ENCODE peak calls at places on chromosomes 13 and 19, in eight cellular contexts. One of them, this sample, is unnamed.

GRCh38 chr13:110448230-110448629 is 113.3 kb downstream of the RAB20 start:
- DNase-seq in MV-4-11: no peak
- DNase-seq in stimulated activated CD8-positive, alpha-beta memory T cell treated with anti-CD3 and anti-CD28 coated beads, Interleukin-15, amount 100 ng/mL, for 48 hours: no peak
- DNase-seq in brain microvascular endothelial cell: peak
- DNase-seq in lower leg skin: no peak
- DNase-seq in IMR-90: peak
- DNase-seq in astrocyte of the hippocampus: peak
- DNase-seq in breast epithelium: no peak
- DNase-seq in this sample: no peak

GRCh38 chr13:46684287-46685001 is 112.5 kb downstream of the ESD start:
- DNase-seq in stimulated activated CD8-positive, alpha-beta memory T cell treated with anti-CD3 and anti-CD28 coated beads, Interleukin-15, amount 100 ng/mL, for 48 hours: no peak
- DNase-seq in MV-4-11: no peak
- DNase-seq in lower leg skin: no peak
- DNase-seq in astrocyte of the hippocampus: peak
- DNase-seq in IMR-90: no peak
- DNase-seq in breast epithelium: no peak
- DNase-seq in brain microvascular endothelial cell: no peak
- DNase-seq in this sample: no peak

GRCh38 chr19:5128251-5128931 is 159.5 kb downstream of the KDM4B start:
- DNase-seq in stimulated activated CD8-positive, alpha-beta memory T cell treated with anti-CD3 and anti-CD28 coated beads, Interleukin-15, amount 100 ng/mL, for 48 hours: no peak
- DNase-seq in MV-4-11: no peak
- DNase-seq in IMR-90: peak
- DNase-seq in lower leg skin: no peak
- DNase-seq in brain microvascular endothelial cell: peak
- DNase-seq in breast epithelium: no peak
- DNase-seq in astrocyte of the hippocampus: peak
- DNase-seq in this sample: no peak

GRCh38 chr19:9848060-9848459 is 12.9 kb downstream of the PIN1 start:
- DNase-seq in IMR-90: no peak
- DNase-seq in brain microvascular endothelial cell: no peak
- DNase-seq in stimulated activated CD8-positive, alpha-beta memory T cell treated with anti-CD3 and anti-CD28 coated beads, Interleukin-15, amount 100 ng/mL, for 48 hours: no peak
- DNase-seq in breast epithelium: no peak
- DNase-seq in astrocyte of the hippocampus: peak
- DNase-seq in lower leg skin: no peak
- DNase-seq in MV-4-11: no peak
- DNase-seq in this sample: no peak

GRCh38 chr13:44051405-44051804 is 171.7 kb downstream of the LACC1 start:
- DNase-seq in lower leg skin: no peak
- DNase-seq in IMR-90: no peak
- DNase-seq in stimulated activated CD8-positive, alpha-beta memory T cell treated with anti-CD3 and anti-CD28 coated beads, Interleukin-15, amount 100 ng/mL, for 48 hours: no peak
- DNase-seq in brain microvascular endothelial cell: no peak
- DNase-seq in MV-4-11: no peak
- DNase-seq in breast epithelium: no peak
- DNase-seq in astrocyte of the hippocampus: no peak
- DNase-seq in this sample: no peak

GRCh38 chr13:28401303-28402056 is 93.4 kb downstream of the FLT1 start:
- DNase-seq in stimulated activated CD8-positive, alpha-beta memory T cell treated with anti-CD3 and anti-CD28 coated beads, Interleukin-15, amount 100 ng/mL, for 48 hours: no peak
- DNase-seq in MV-4-11: peak
- DNase-seq in astrocyte of the hippocampus: peak
- DNase-seq in breast epithelium: no peak
- DNase-seq in IMR-90: peak
- DNase-seq in lower leg skin: no peak
- DNase-seq in brain microvascular endothelial cell: peak
- DNase-seq in this sample: no peak

GRCh38 chr13:88042489-88042888 is 371.3 kb downstream of the SLITRK5 start:
- DNase-seq in MV-4-11: no peak
- DNase-seq in astrocyte of the hippocampus: peak
- DNase-seq in stimulated activated CD8-positive, alpha-beta memory T cell treated with anti-CD3 and anti-CD28 coated beads, Interleukin-15, amount 100 ng/mL, for 48 hours: no peak
- DNase-seq in lower leg skin: no peak
- DNase-seq in breast epithelium: no peak
- DNase-seq in brain microvascular endothelial cell: no peak
- DNase-seq in IMR-90: no peak
- DNase-seq in this sample: no peak

GRCh38 chr19:39858541-39858940 is 12.4 kb upstream of the FBL start:
- DNase-seq in brain microvascular endothelial cell: no peak
- DNase-seq in astrocyte of the hippocampus: no peak
- DNase-seq in lower leg skin: no peak
- DNase-seq in stimulated activated CD8-positive, alpha-beta memory T cell treated with anti-CD3 and anti-CD28 coated beads, Interleukin-15, amount 100 ng/mL, for 48 hours: no peak
- DNase-seq in breast epithelium: no peak
- DNase-seq in IMR-90: peak
- DNase-seq in MV-4-11: no peak
- DNase-seq in this sample: no peak

GRCh38 chr19:47514151-47514868 is 553 bp downstream of the NAPA start:
- DNase-seq in stimulated activated CD8-positive, alpha-beta memory T cell treated with anti-CD3 and anti-CD28 coated beads, Interleukin-15, amount 100 ng/mL, for 48 hours: no peak
- DNase-seq in astrocyte of the hippocampus: peak
- DNase-seq in IMR-90: no peak
- DNase-seq in lower leg skin: no peak
- DNase-seq in breast epithelium: no peak
- DNase-seq in MV-4-11: no peak
- DNase-seq in brain microvascular endothelial cell: no peak
- DNase-seq in this sample: no peak

GRCh38 chr13:40047322-40047771 is 391.9 kb downstream of the COG6 start:
- DNase-seq in lower leg skin: no peak
- DNase-seq in breast epithelium: no peak
- DNase-seq in IMR-90: no peak
- DNase-seq in MV-4-11: no peak
- DNase-seq in astrocyte of the hippocampus: no peak
- DNase-seq in stimulated activated CD8-positive, alpha-beta memory T cell treated with anti-CD3 and anti-CD28 coated beads, Interleukin-15, amount 100 ng/mL, for 48 hours: no peak
- DNase-seq in brain microvascular endothelial cell: no peak
- DNase-seq in this sample: no peak

GRCh38 chr13:110811008-110811720 is 97.7 kb downstream of the ING1 start:
- DNase-seq in lower leg skin: no peak
- DNase-seq in IMR-90: no peak
- DNase-seq in astrocyte of the hippocampus: no peak
- DNase-seq in MV-4-11: no peak
- DNase-seq in brain microvascular endothelial cell: no peak
- DNase-seq in stimulated activated CD8-positive, alpha-beta memory T cell treated with anti-CD3 and anti-CD28 coated beads, Interleukin-15, amount 100 ng/mL, for 48 hours: no peak
- DNase-seq in breast epithelium: no peak
- DNase-seq in this sample: no peak

GRCh38 chr13:24699541-24699940 is 19.3 kb downstream of the ATP12A start:
- DNase-seq in MV-4-11: no peak
- DNase-seq in lower leg skin: no peak
- DNase-seq in astrocyte of the hippocampus: no peak
- DNase-seq in breast epithelium: no peak
- DNase-seq in brain microvascular endothelial cell: no peak
- DNase-seq in stimulated activated CD8-positive, alpha-beta memory T cell treated with anti-CD3 and anti-CD28 coated beads, Interleukin-15, amount 100 ng/mL, for 48 hours: no peak
- DNase-seq in IMR-90: no peak
- DNase-seq in this sample: no peak

GRCh38 chr13:79481685-79482052 is 714 bp downstream of the NDFIP2 start:
- DNase-seq in breast epithelium: no peak
- DNase-seq in IMR-90: no peak
- DNase-seq in lower leg skin: no peak
- DNase-seq in astrocyte of the hippocampus: no peak
- DNase-seq in brain microvascular endothelial cell: no peak
- DNase-seq in stimulated activated CD8-positive, alpha-beta memory T cell treated with anti-CD3 and anti-CD28 coated beads, Interleukin-15, amount 100 ng/mL, for 48 hours: peak
- DNase-seq in MV-4-11: no peak
- DNase-seq in this sample: peak

GRCh38 chr19:7477758-7478157 is 11.1 kb downstream of the PEX11G start:
- DNase-seq in astrocyte of the hippocampus: no peak
- DNase-seq in MV-4-11: no peak
- DNase-seq in brain microvascular endothelial cell: no peak
- DNase-seq in stimulated activated CD8-positive, alpha-beta memory T cell treated with anti-CD3 and anti-CD28 coated beads, Interleukin-15, amount 100 ng/mL, for 48 hours: no peak
- DNase-seq in lower leg skin: no peak
- DNase-seq in breast epithelium: no peak
- DNase-seq in IMR-90: no peak
- DNase-seq in this sample: no peak

GRCh38 chr13:79482271-79482970 is 1.5 kb downstream of the NDFIP2 start:
- DNase-seq in astrocyte of the hippocampus: peak
- DNase-seq in IMR-90: peak
- DNase-seq in MV-4-11: no peak
- DNase-seq in brain microvascular endothelial cell: no peak
- DNase-seq in stimulated activated CD8-positive, alpha-beta memory T cell treated with anti-CD3 and anti-CD28 coated beads, Interleukin-15, amount 100 ng/mL, for 48 hours: no peak
- DNase-seq in lower leg skin: no peak
- DNase-seq in breast epithelium: no peak
- DNase-seq in this sample: no peak

GRCh38 chr19:21256722-21257121 is 72.5 kb downstream of the ZNF708 start:
- DNase-seq in IMR-90: peak
- DNase-seq in astrocyte of the hippocampus: peak
- DNase-seq in MV-4-11: peak
- DNase-seq in breast epithelium: no peak
- DNase-seq in stimulated activated CD8-positive, alpha-beta memory T cell treated with anti-CD3 and anti-CD28 coated beads, Interleukin-15, amount 100 ng/mL, for 48 hours: no peak
- DNase-seq in lower leg skin: no peak
- DNase-seq in brain microvascular endothelial cell: peak
- DNase-seq in this sample: no peak

GRCh38 chr19:49165111-49165750 is 7.6 kb downstream of the TRPM4 start:
- DNase-seq in IMR-90: no peak
- DNase-seq in brain microvascular endothelial cell: peak
- DNase-seq in breast epithelium: peak
- DNase-seq in stimulated activated CD8-positive, alpha-beta memory T cell treated with anti-CD3 and anti-CD28 coated beads, Interleukin-15, amount 100 ng/mL, for 48 hours: no peak
- DNase-seq in lower leg skin: no peak
- DNase-seq in MV-4-11: no peak
- DNase-seq in astrocyte of the hippocampus: peak
- DNase-seq in this sample: no peak

GRCh38 chr19:39645800-39646411 is 9.8 kb upstream of the LGALS16 start:
- DNase-seq in stimulated activated CD8-positive, alpha-beta memory T cell treated with anti-CD3 and anti-CD28 coated beads, Interleukin-15, amount 100 ng/mL, for 48 hours: no peak
- DNase-seq in brain microvascular endothelial cell: peak
- DNase-seq in MV-4-11: peak
- DNase-seq in IMR-90: peak
- DNase-seq in lower leg skin: no peak
- DNase-seq in breast epithelium: no peak
- DNase-seq in astrocyte of the hippocampus: peak
- DNase-seq in this sample: no peak

GRCh38 chr13:73171926-73172325 is 113.1 kb downstream of the KLF5 start:
- DNase-seq in astrocyte of the hippocampus: peak
- DNase-seq in stimulated activated CD8-positive, alpha-beta memory T cell treated with anti-CD3 and anti-CD28 coated beads, Interleukin-15, amount 100 ng/mL, for 48 hours: no peak
- DNase-seq in MV-4-11: no peak
- DNase-seq in IMR-90: peak
- DNase-seq in lower leg skin: no peak
- DNase-seq in breast epithelium: no peak
- DNase-seq in brain microvascular endothelial cell: peak
- DNase-seq in this sample: no peak

GRCh38 chr13:98468352-98468751 is 108.6 kb downstream of the STK24 start:
- DNase-seq in brain microvascular endothelial cell: no peak
- DNase-seq in astrocyte of the hippocampus: no peak
- DNase-seq in IMR-90: no peak
- DNase-seq in stimulated activated CD8-positive, alpha-beta memory T cell treated with anti-CD3 and anti-CD28 coated beads, Interleukin-15, amount 100 ng/mL, for 48 hours: no peak
- DNase-seq in MV-4-11: no peak
- DNase-seq in lower leg skin: no peak
- DNase-seq in breast epithelium: no peak
- DNase-seq in this sample: no peak

GRCh38 chr19:36488816-36489138 is 584 bp downstream of the ZNF566 start:
- DNase-seq in astrocyte of the hippocampus: no peak
- DNase-seq in stimulated activated CD8-positive, alpha-beta memory T cell treated with anti-CD3 and anti-CD28 coated beads, Interleukin-15, amount 100 ng/mL, for 48 hours: peak
- DNase-seq in MV-4-11: peak
- DNase-seq in breast epithelium: no peak
- DNase-seq in lower leg skin: no peak
- DNase-seq in IMR-90: no peak
- DNase-seq in brain microvascular endothelial cell: peak
- DNase-seq in this sample: no peak

GRCh38 chr13:87872813-87873212 is 201.6 kb downstream of the SLITRK5 start:
- DNase-seq in stimulated activated CD8-positive, alpha-beta memory T cell treated with anti-CD3 and anti-CD28 coated beads, Interleukin-15, amount 100 ng/mL, for 48 hours: no peak
- DNase-seq in lower leg skin: no peak
- DNase-seq in IMR-90: no peak
- DNase-seq in astrocyte of the hippocampus: peak
- DNase-seq in brain microvascular endothelial cell: no peak
- DNase-seq in breast epithelium: no peak
- DNase-seq in MV-4-11: no peak
- DNase-seq in this sample: no peak

GRCh38 chr19:47756953-47757608 is 11.7 kb downstream of the NOP53 start:
- DNase-seq in stimulated activated CD8-positive, alpha-beta memory T cell treated with anti-CD3 and anti-CD28 coated beads, Interleukin-15, amount 100 ng/mL, for 48 hours: no peak
- DNase-seq in IMR-90: no peak
- DNase-seq in breast epithelium: no peak
- DNase-seq in lower leg skin: no peak
- DNase-seq in astrocyte of the hippocampus: no peak
- DNase-seq in brain microvascular endothelial cell: no peak
- DNase-seq in MV-4-11: no peak
- DNase-seq in this sample: no peak

GRCh38 chr19:39514840-39515550 is at the start of gene SELENOV:
- DNase-seq in stimulated activated CD8-positive, alpha-beta memory T cell treated with anti-CD3 and anti-CD28 coated beads, Interleukin-15, amount 100 ng/mL, for 48 hours: no peak
- DNase-seq in brain microvascular endothelial cell: no peak
- DNase-seq in astrocyte of the hippocampus: peak
- DNase-seq in lower leg skin: no peak
- DNase-seq in MV-4-11: no peak
- DNase-seq in IMR-90: no peak
- DNase-seq in breast epithelium: no peak
- DNase-seq in this sample: no peak

GRCh38 chr13:109780880-109781383 is 5.5 kb downstream of the IRS2 start:
- DNase-seq in stimulated activated CD8-positive, alpha-beta memory T cell treated with anti-CD3 and anti-CD28 coated beads, Interleukin-15, amount 100 ng/mL, for 48 hours: no peak
- DNase-seq in astrocyte of the hippocampus: no peak
- DNase-seq in brain microvascular endothelial cell: no peak
- DNase-seq in lower leg skin: no peak
- DNase-seq in IMR-90: no peak
- DNase-seq in MV-4-11: no peak
- DNase-seq in breast epithelium: no peak
- DNase-seq in this sample: no peak

GRCh38 chr13:86870388-86870966 is 800.7 kb upstream of the SLITRK5 start:
- DNase-seq in brain microvascular endothelial cell: no peak
- DNase-seq in breast epithelium: no peak
- DNase-seq in stimulated activated CD8-positive, alpha-beta memory T cell treated with anti-CD3 and anti-CD28 coated beads, Interleukin-15, amount 100 ng/mL, for 48 hours: no peak
- DNase-seq in lower leg skin: no peak
- DNase-seq in astrocyte of the hippocampus: peak
- DNase-seq in IMR-90: peak
- DNase-seq in MV-4-11: peak
- DNase-seq in this sample: no peak

GRCh38 chr13:83881031-83881727 is 1.1 kb downstream of the SLITRK1 start:
- DNase-seq in breast epithelium: no peak
- DNase-seq in lower leg skin: no peak
- DNase-seq in IMR-90: no peak
- DNase-seq in MV-4-11: no peak
- DNase-seq in astrocyte of the hippocampus: peak
- DNase-seq in stimulated activated CD8-positive, alpha-beta memory T cell treated with anti-CD3 and anti-CD28 coated beads, Interleukin-15, amount 100 ng/mL, for 48 hours: no peak
- DNase-seq in brain microvascular endothelial cell: no peak
- DNase-seq in this sample: no peak

GRCh38 chr13:28499579-28499978 is 4.7 kb upstream of the FLT1 start:
- DNase-seq in IMR-90: peak
- DNase-seq in MV-4-11: no peak
- DNase-seq in astrocyte of the hippocampus: no peak
- DNase-seq in lower leg skin: no peak
- DNase-seq in brain microvascular endothelial cell: no peak
- DNase-seq in breast epithelium: no peak
- DNase-seq in stimulated activated CD8-positive, alpha-beta memory T cell treated with anti-CD3 and anti-CD28 coated beads, Interleukin-15, amount 100 ng/mL, for 48 hours: no peak
- DNase-seq in this sample: no peak

GRCh38 chr19:16836115-16836905 is 7.1 kb downstream of the SIN3B start:
- DNase-seq in stimulated activated CD8-positive, alpha-beta memory T cell treated with anti-CD3 and anti-CD28 coated beads, Interleukin-15, amount 100 ng/mL, for 48 hours: no peak
- DNase-seq in MV-4-11: peak
- DNase-seq in brain microvascular endothelial cell: peak
- DNase-seq in lower leg skin: no peak
- DNase-seq in breast epithelium: no peak
- DNase-seq in IMR-90: peak
- DNase-seq in astrocyte of the hippocampus: no peak
- DNase-seq in this sample: no peak

GRCh38 chr19:51712461-51713081 is 11.2 kb downstream of the HAS1 start:
- DNase-seq in breast epithelium: no peak
- DNase-seq in stimulated activated CD8-positive, alpha-beta memory T cell treated with anti-CD3 and anti-CD28 coated beads, Interleukin-15, amount 100 ng/mL, for 48 hours: no peak
- DNase-seq in lower leg skin: no peak
- DNase-seq in IMR-90: peak
- DNase-seq in astrocyte of the hippocampus: peak
- DNase-seq in brain microvascular endothelial cell: no peak
- DNase-seq in MV-4-11: peak
- DNase-seq in this sample: no peak

GRCh38 chr13:112732679-112733078 is 42.8 kb downstream of the ATP11A start:
- DNase-seq in brain microvascular endothelial cell: no peak
- DNase-seq in astrocyte of the hippocampus: no peak
- DNase-seq in IMR-90: no peak
- DNase-seq in breast epithelium: no peak
- DNase-seq in lower leg skin: no peak
- DNase-seq in MV-4-11: no peak
- DNase-seq in stimulated activated CD8-positive, alpha-beta memory T cell treated with anti-CD3 and anti-CD28 coated beads, Interleukin-15, amount 100 ng/mL, for 48 hours: no peak
- DNase-seq in this sample: no peak

GRCh38 chr13:29159871-29160270 is 339.7 kb downstream of the MTUS2 start:
- DNase-seq in breast epithelium: no peak
- DNase-seq in lower leg skin: no peak
- DNase-seq in IMR-90: no peak
- DNase-seq in MV-4-11: peak
- DNase-seq in astrocyte of the hippocampus: no peak
- DNase-seq in stimulated activated CD8-positive, alpha-beta memory T cell treated with anti-CD3 and anti-CD28 coated beads, Interleukin-15, amount 100 ng/mL, for 48 hours: no peak
- DNase-seq in brain microvascular endothelial cell: no peak
- DNase-seq in this sample: no peak

GRCh38 chr13:31367410-31367809 is 167.6 kb downstream of the B3GLCT start:
- DNase-seq in IMR-90: no peak
- DNase-seq in MV-4-11: no peak
- DNase-seq in brain microvascular endothelial cell: no peak
- DNase-seq in stimulated activated CD8-positive, alpha-beta memory T cell treated with anti-CD3 and anti-CD28 coated beads, Interleukin-15, amount 100 ng/mL, for 48 hours: no peak
- DNase-seq in astrocyte of the hippocampus: no peak
- DNase-seq in lower leg skin: no peak
- DNase-seq in breast epithelium: no peak
- DNase-seq in this sample: no peak